ENCODE peak calls at places on chromosome 20, in nine cellular contexts. T, F, U, I, R, E, B, L and C are unnamed samples.

GRCh38 chr20:31677553-31678260 is 40.0 kb downstream of the COX4I2 start:
- DNase-seq in I (no peak), B (no peak), T (no peak), E (no peak), F (no peak), R (no peak), L (no peak), U (peak; percentile 11), C (no peak)

GRCh38 chr20:39524371-39524911 is 562.3 kb downstream of the DHX35 start:
- DNase-seq in E (no peak), I (no peak), U (no peak), R (no peak), F (no peak), L (no peak), T (no peak), B (no peak), C (no peak)

GRCh38 chr20:33875055-33875454 is 63.9 kb downstream of the CHMP4B start:
- DNase-seq in I (no peak), U (no peak), T (no peak), L (no peak), F (no peak), R (no peak), B (peak; percentile 96), E (no peak), C (no peak)

GRCh38 chr20:9576695-9577094 is 62.3 kb downstream of the LAMP5 start:
- DNase-seq in F (no peak), R (no peak), I (no peak), U (no peak), B (no peak), L (no peak), E (no peak), T (no peak), C (no peak)

GRCh38 chr20:24665741-24666191 is 196.3 kb downstream of the SYNDIG1 start:
- DNase-seq in R (no peak), E (no peak), B (no peak), T (no peak), L (no peak), I (no peak), F (no peak), U (no peak), C (no peak)

GRCh38 chr20:36493801-36494114 is 47.6 kb upstream of the MYL9 start:
- DNase-seq in U (peak; percentile 90), I (no peak), T (peak; percentile 92), R (peak; percentile 61), E (no peak), F (no peak), L (no peak), B (no peak), C (no peak)

GRCh38 chr20:47498606-47499005 is 3.1 kb upstream of the NCOA3 start:
- DNase-seq in F (no peak), T (no peak), B (no peak), L (no peak), U (peak; percentile 20), E (no peak), I (no peak), R (no peak), C (no peak)

GRCh38 chr20:23868321-23868720 is 11.2 kb downstream of the CST5 start:
- DNase-seq in E (no peak), B (no peak), U (no peak), F (peak; percentile 33), L (no peak), T (no peak), R (no peak), I (no peak), C (no peak)

GRCh38 chr20:2891343-2891742 is 18.1 kb downstream of the PTPRA start:
- DNase-seq in T (no peak), I (no peak), E (no peak), F (no peak), B (no peak), U (no peak), L (no peak), R (no peak), C (no peak)

GRCh38 chr20:23009636-23010035 is 25.5 kb upstream of the SSTR4 start:
- DNase-seq in U (no peak), B (no peak), I (no peak), T (no peak), L (no peak), R (no peak), F (no peak), E (no peak), C (no peak)

GRCh38 chr20:35303735-35304431 is 11.7 kb upstream of the FAM83C start:
- DNase-seq in E (peak; percentile 83), U (peak; percentile 89), R (peak; percentile 70), L (peak; percentile 55), T (peak; percentile 88), I (peak; percentile 88), F (peak; percentile 97), B (peak; percentile 89), C (peak; percentile 85)

GRCh38 chr20:2805682-2806350 is 5.4 kb upstream of the CPXM1 start:
- DNase-seq in T (no peak), R (no peak), U (no peak), F (no peak), B (no peak), I (no peak), L (no peak), E (no peak), C (no peak)

DNA sequence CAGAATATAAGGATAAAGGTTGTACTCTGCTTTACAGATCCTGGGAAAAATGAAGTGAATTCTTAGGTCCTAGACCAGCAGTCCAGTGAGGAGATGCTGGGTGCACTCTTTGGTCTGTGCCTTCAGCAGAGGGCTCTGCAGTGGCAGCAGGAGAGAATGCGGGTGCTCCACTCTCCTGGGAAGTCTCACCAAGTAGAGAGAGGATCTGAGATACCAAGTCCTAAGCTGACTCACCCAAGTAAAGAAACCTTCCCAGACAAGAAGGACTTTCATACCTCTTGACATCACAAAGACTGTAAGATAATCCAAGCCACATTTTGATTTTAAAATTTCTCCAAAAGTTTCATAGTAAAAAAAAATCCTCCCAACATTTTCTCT is 116.9 kb upstream of the EMILIN3 start:
- DNase-seq in U (no peak), B (no peak), E (no peak), F (no peak), L (no peak), I (no peak), T (no peak), R (no peak), C (no peak)
- H3K36me3 ChIP-seq in U (peaks cover 12% of the 10 kb centered on the region), B (peaks cover 45% of the 10 kb centered on the region), E (peaks cover 57% of the 10 kb centered on the region), F (peaks cover 7% of the 10 kb centered on the region), L (peaks cover 43% of the 10 kb centered on the region), I (peaks cover 80% of the 10 kb centered on the region), T (peaks cover 48% of the 10 kb centered on the region), R (peaks cover 64% of the 10 kb centered on the region), C (peaks cover 45% of the 10 kb centered on the region)

DNA sequence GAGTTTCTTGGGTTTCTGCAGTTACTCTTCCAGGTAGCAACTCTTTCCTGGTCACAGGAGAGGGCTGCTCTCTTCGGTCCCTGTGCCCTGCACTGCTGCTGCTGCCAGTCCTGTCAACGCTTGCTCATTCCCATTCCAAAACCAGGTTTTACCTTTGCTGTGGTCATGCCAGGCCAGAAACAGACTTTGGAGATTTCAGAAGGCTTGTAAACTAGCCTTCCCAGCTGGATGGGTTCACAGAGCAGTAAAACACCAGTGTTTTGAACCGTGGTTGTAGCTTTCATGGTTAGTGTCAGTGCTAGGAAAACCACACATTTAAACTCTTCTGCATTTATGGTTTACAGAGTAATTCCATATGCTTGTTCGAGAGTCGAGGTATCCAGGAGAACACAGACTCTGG is 16.2 kb downstream of the ARFGEF2 start:
- DNase-seq in U (no peak), T (no peak), R (no peak), F (no peak), L (no peak), B (no peak), I (no peak), E (no peak), C (no peak)
- H3K4me1 ChIP-seq in U (no peaks in the 10 kb centered on the region), T (peaks cover 40% of the 10 kb centered on the region), R (peaks cover 22% of the 10 kb centered on the region), F (no peaks in the 10 kb centered on the region), L (peaks cover 3% of the 10 kb centered on the region), B (no peaks in the 10 kb centered on the region), I (peaks cover 11% of the 10 kb centered on the region), E (no peaks in the 10 kb centered on the region), C (peaks cover 20% of the 10 kb centered on the region)

DNA sequence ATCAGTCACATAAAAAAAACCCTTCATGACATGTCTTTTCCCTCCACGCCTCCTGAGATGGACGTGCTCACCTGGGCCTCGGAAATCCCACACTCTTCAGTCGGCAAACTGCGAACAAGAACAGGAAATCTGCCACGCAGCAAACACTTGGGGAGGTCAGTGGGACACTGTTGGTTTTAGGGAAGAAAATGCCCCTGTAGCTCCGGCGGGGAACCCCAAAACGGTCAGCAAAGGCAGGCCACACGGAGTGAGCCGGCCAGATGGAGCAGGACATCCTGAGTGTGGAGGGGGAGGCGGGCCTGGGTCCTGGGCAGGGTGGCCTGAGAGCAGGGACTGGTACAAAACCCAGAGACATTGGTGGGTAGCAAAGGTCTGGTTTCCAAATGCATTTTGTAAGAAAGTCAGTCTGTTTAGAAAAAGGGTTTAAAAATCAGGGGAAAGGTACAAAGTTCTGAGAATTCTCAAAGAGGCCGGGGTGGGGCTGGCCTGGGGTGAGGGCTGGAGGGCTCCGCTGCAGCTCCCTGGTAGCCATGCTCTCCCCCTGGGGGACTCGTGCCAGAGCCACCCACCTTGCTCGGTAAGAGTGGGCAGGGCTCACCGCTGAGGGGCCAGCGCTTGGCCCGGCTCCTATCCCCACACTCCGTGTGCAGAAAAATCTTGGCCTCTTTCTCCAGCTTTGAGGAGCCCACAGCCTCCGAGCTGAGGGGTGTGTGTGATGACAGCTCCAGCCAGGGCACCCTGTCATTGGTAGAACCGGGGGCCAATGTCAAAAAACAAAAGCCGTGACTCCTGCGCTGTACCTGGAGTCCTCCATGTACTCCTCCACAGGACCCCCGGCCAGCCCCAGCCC is 5.2 kb downstream of the SLC2A4RG start:
- DNase-seq in B (no peak), E (no peak), T (no peak), L (no peak), I (no peak), F (no peak), R (no peak), U (peak; percentile 72), C (no peak)
- H3K4me3 ChIP-seq in B (no peak overlapping the region), E (no peak overlapping the region), T (no peak overlapping the region), L (no peak overlapping the region), I (no peak overlapping the region), F (no peak overlapping the region), R (no peak overlapping the region), U (no peak overlapping the region), C (no peak overlapping the region)

GRCh38 chr20:51054233-51054632 is 31.3 kb upstream of the KCNG1 start:
- DNase-seq in T (no peak), B (no peak), L (no peak), F (no peak), E (no peak), R (no peak), I (no peak), U (no peak), C (no peak)
- H3K36me3 ChIP-seq in T (no peaks in the 10 kb centered on the region), B (no peaks in the 10 kb centered on the region), L (no peaks in the 10 kb centered on the region), F (no peaks in the 10 kb centered on the region), E (no peaks in the 10 kb centered on the region), R (no peaks in the 10 kb centered on the region), I (no peaks in the 10 kb centered on the region), U (no peaks in the 10 kb centered on the region), C (no peaks in the 10 kb centered on the region)

DNA sequence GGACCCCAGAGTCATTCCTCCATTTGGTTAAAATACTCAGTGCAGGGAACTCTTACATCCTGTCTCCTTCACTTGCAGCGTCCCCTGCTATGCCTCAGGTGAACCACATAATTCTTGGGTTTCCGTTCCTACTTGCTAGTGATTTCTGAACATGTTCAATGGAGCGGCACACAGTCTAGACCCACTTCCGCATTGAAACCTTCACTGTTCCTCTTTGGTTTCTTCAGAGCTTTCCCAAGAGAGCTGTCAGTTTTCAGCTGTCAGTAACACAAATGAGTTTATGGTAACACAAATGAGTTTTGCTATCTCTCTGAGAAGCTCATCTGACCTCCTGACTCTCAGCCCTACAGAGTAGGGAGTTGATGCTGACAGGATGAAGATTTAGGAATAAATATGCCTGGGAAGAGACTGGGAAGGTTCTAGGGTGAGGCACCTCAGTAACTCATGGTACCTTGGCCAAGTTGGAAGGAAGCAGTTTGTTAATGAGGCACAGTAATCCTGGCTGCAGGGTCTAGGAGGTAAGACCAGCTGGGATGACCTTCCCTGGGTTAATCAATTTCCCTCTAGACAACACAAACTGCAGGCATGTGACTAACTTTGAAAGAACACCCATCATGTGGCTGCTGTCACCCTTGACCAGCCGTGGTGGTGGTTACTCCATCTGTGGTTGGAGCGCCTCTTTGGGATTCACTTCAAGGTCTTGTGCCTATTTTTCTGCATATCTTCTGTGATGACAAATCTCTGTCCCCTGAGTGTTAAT is 5.4 kb downstream of the SYS1 start:
- DNase-seq in R (peak; percentile 55), E (peak; percentile 57), I (no peak), B (peak; percentile 97), T (peak; percentile 46), U (no peak), L (no peak), F (no peak), C (peak; percentile 42)
- H3K4me1 ChIP-seq in R (peaks cover 66% of the 10 kb centered on the region), E (peaks cover 56% of the 10 kb centered on the region), I (peaks cover 8% of the 10 kb centered on the region), B (peaks cover 74% of the 10 kb centered on the region), T (peaks cover 13% of the 10 kb centered on the region), U (no peaks in the 10 kb centered on the region), L (peaks cover 37% of the 10 kb centered on the region), F (no peaks in the 10 kb centered on the region), C (peaks cover 51% of the 10 kb centered on the region)